ENCODE peak calls at places on chromosome 2, in seven cellular contexts. W, R, C, G, T, N and V are unnamed samples.

GRCh38 chr2:168935810-168936581 is 34.9 kb downstream of the G6PC2 start:
- DNase-seq in R (no peak), C (no peak), G (no peak), W (peak; percentile 57), N (no peak), T (peak; percentile 76), V (peak; percentile 27)

GRCh38 chr2:74548285-74548918 is 5.3 kb downstream of the LOXL3 start:
- DNase-seq in N (no peak), C (peak; percentile 40), W (no peak), T (no peak), R (no peak), G (no peak), V (no peak)

GRCh38 chr2:75429036-75429435 is 131.7 kb downstream of the EVA1A start:
- DNase-seq in R (no peak), C (no peak), N (no peak), W (no peak), T (no peak), G (no peak), V (no peak)

GRCh38 chr2:16933355-16933754 is 267.7 kb upstream of the CYRIA start:
- DNase-seq in C (peak; percentile 63), W (no peak), R (no peak), G (no peak), T (no peak), N (no peak), V (no peak)

GRCh38 chr2:223297788-223298187 is 245.8 kb downstream of the KCNE4 start:
- DNase-seq in W (no peak), N (no peak), G (no peak), C (peak; percentile 5), T (no peak), R (no peak), V (no peak)

GRCh38 chr2:32355976-32356734 is 668 bp upstream of the BIRC6 start:
- DNase-seq in T (no peak), N (no peak), C (no peak), R (no peak), G (no peak), W (peak; percentile 21), V (no peak)

GRCh38 chr2:16321872-16322271 is 343.8 kb downstream of the CYRIA start:
- DNase-seq in R (no peak), C (peak; percentile 69), T (no peak), G (no peak), W (peak; percentile 17), N (no peak), V (no peak)

GRCh38 chr2:221202431-221202830 is 369.7 kb downstream of the EPHA4 start:
- DNase-seq in W (no peak), N (no peak), G (no peak), R (no peak), T (no peak), C (no peak), V (no peak)

GRCh38 chr2:226760412-226761194 is 39.0 kb downstream of the IRS1 start:
- DNase-seq in W (peak; percentile 20), G (peak; percentile 81), N (peak; percentile 3), R (no peak), T (no peak), C (no peak), V (no peak)

GRCh38 chr2:172248381-172249173 is 145.9 kb upstream of the DLX2 start:
- DNase-seq in T (no peak), R (no peak), C (no peak), G (no peak), W (no peak), N (no peak), V (peak; percentile 59)

GRCh38 chr2:201780674-201781582 is at the start of gene ALS2:
- DNase-seq in N (peak; percentile 91), C (peak; percentile 90), R (peak; percentile 99), W (peak; percentile 98), G (peak; percentile 99), T (peak; percentile 84), V (peak; percentile 99)

GRCh38 chr2:201784547-201784946 is 3.8 kb upstream of the ALS2 start:
- DNase-seq in C (no peak), N (no peak), G (no peak), T (no peak), W (no peak), R (no peak), V (no peak)

GRCh38 chr2:201779996-201780673 is 598 bp downstream of the ALS2 start:
- DNase-seq in W (peak; percentile 59), R (no peak), C (no peak), T (no peak), G (no peak), N (no peak), V (peak; percentile 59)

GRCh38 chr2:201785135-201785534 is 4.4 kb upstream of the ALS2 start:
- DNase-seq in R (no peak), T (no peak), N (no peak), G (no peak), C (no peak), W (peak; percentile 26), V (no peak)

DNA sequence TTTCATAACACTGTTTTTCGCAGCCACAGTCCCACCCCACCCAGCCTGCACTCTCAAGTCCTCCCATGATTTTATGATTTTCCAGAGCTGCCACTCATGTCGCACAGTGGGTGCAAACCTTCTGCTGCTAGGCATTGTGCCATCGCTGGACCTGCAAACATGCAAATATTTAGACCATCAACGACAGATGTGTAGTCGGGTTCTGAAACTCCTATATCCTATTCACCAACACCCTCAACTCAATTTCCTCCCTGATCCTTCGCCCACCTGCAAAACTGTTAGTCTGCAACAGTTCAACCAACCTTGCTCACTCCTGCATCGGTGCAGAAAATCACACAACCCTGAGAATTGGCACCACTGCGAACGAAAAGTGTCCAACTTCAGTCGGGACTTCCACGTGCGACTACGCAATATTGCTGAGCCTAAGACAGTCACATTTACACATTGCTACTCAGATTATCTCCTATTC is 884 bp upstream of the ALS2 start:
- DNase-seq in G (no peak), W (peak; percentile 78), C (peak; percentile 33), T (no peak), N (peak; percentile 27), R (no peak), V (no peak)
- TF ChIP-seq MAX in G (no peak), W (peak; percentile 92), C (peak; percentile 55), T (no peak), N (no peak), R (no peak), V (no peak)

GRCh38 chr2:33681333-33681732 is 82.2 kb upstream of the FAM98A start:
- DNase-seq in C (no peak), W (peak; percentile 18), R (no peak), T (no peak), N (no peak), G (no peak), V (peak; percentile 38)
- TF ChIP-seq MAX in C (no peak), W (no peak), R (no peak), T (no peak), N (no peak), G (no peak), V (no peak)

DNA sequence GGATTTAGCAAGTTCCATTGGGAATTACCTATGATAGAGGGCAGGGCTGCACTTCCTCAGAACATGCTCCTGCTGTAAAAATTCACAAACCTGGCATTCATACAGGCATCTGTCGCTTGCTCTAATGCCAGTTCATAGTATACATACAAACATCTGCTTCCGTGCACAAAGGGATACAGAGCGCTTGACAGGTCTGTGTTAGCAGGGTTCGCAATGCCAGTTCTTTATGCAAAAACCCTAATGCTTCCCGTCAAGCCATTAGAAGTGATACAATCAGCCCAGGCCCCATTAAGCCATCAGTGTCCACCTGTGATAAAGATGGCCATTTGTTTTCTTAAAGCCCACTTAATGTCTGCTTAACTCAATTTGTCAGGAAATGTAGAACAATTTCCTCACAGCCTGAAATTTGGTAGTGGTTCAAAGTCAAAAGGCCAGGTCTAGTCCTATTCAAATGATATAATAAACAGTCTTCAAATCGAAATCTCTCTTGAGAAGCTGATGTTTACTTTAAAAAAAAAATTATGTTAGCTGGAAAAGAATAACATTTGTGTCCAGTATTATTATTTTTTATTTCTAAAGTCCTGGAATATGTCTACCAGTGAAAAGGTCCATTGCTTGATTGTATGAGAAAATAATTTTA is 556.3 kb downstream of the ARHGAP15 start:
- DNase-seq in N (no peak), C (peak; percentile 62), G (no peak), R (no peak), T (no peak), W (no peak), V (no peak)
- TF ChIP-seq MAX in N (no peak), C (no peak), G (no peak), R (no peak), T (no peak), W (no peak), V (no peak)

GRCh38 chr2:176122266-176122632 is 270 bp upstream of the HOXD9 start:
- DNase-seq in R (peak; percentile 28), G (no peak), T (no peak), W (no peak), C (peak; percentile 89), N (no peak), V (no peak)

GRCh38 chr2:176123483-176123843 is 944 bp downstream of the HOXD9 start:
- DNase-seq in C (no peak), T (no peak), R (no peak), G (no peak), N (no peak), W (no peak), V (no peak)

GRCh38 chr2:176123847-176124273 is 1.3 kb downstream of the HOXD9 start:
- DNase-seq in W (no peak), N (no peak), R (no peak), T (no peak), C (no peak), G (no peak), V (no peak)

GRCh38 chr2:176121377-176122111 is 975 bp upstream of the HOXD9 start:
- DNase-seq in W (no peak), C (peak; percentile 66), N (no peak), G (no peak), T (no peak), R (no peak), V (no peak)

GRCh38 chr2:176122633-176123482 is at the start of gene HOXD9:
- DNase-seq in W (no peak), R (peak; percentile 57), N (no peak), G (no peak), T (no peak), C (peak; percentile 93), V (peak; percentile 84)
- TF ChIP-seq MAX in W (no peak), R (no peak), N (no peak), G (no peak), T (no peak), C (peak; percentile 30), V (peak; percentile 84)

GRCh38 chr2:230042195-230042594 is 26.5 kb downstream of the SLC16A14 start:
- DNase-seq in T (no peak), G (no peak), C (no peak), W (no peak), N (no peak), R (no peak), V (no peak)
- TF ChIP-seq MAX in T (no peak), G (no peak), C (no peak), W (no peak), N (no peak), R (no peak), V (no peak)

DNA sequence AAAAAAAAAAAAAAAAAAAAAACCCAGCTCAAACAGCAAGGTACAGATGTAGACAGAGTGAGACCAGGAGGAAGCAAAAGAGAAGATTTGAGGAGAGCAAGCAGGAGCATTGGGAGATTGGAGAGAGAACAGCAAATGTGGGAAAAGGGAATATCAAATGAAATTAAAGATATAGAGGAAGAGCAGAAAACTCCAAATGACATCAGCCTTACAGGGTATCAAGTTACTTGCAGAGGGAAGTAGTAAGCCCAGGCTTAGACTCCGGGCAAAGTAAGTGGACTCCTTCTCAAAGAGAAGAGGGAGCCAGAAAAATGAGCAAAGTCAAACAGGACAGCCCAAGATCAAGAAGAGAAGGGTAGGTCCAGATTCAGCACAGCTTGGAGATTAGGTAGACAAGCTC is 93.3 kb upstream of the PPP1CB start:
- DNase-seq in T (no peak), N (no peak), C (no peak), W (no peak), G (no peak), R (no peak), V (no peak)
- TF ChIP-seq MAX in T (no peak), N (no peak), C (no peak), W (no peak), G (no peak), R (no peak), V (no peak)